ENCODE peak calls at places on chromosome 18, in four cellular contexts. I is HepG2, B is SK-N-SH, J is K562. K is an unnamed sample.

GRCh38 chr18:44725300-44726096 is 44.8 kb downstream of the SETBP1 start:
- DNase-seq in J (peak), I (no peak), B (no peak), K (no peak)

GRCh38 chr18:55780591-55781071 is 192.6 kb upstream of the TCF4 start:
- DNase-seq in B (no peak), I (no peak), J (no peak), K (no peak)

GRCh38 chr18:35991696-35992095 is 19.2 kb downstream of the RMP24 start:
- DNase-seq in J (no peak), B (no peak), I (no peak), K (no peak)

GRCh38 chr18:63683152-63683551 is 19.6 kb upstream of the SERPINB11 start:
- DNase-seq in J (no peak), I (no peak), B (no peak), K (no peak)

GRCh38 chr18:44229693-44230108 is 451.0 kb upstream of the SETBP1 start:
- DNase-seq in J (no peak), I (no peak), B (peak), K (no peak)

GRCh38 chr18:56565596-56566355 is 72.6 kb downstream of the TXNL1 start:
- DNase-seq in B (peak), J (no peak), I (peak), K (no peak)

GRCh38 chr18:24140697-24141096 is 1.8 kb downstream of the CABYR start:
- DNase-seq in B (no peak), J (no peak), I (no peak), K (no peak)

GRCh38 chr18:57727952-57728807 is 74.9 kb downstream of the ATP8B1 start:
- DNase-seq in J (no peak), I (no peak), B (no peak), K (no peak)

GRCh38 chr18:79644666-79645057 is 34.9 kb upstream of the CTDP1 start:
- DNase-seq in J (peak), B (no peak), I (no peak), K (no peak)

GRCh38 chr18:62436636-62437519 is 85.9 kb upstream of the ZCCHC2 start:
- DNase-seq in J (no peak), I (no peak), B (no peak), K (no peak)

GRCh38 chr18:3499498-3499897 is 49.5 kb downstream of the TGIF1 start:
- DNase-seq in B (peak), I (no peak), J (no peak), K (no peak)

GRCh38 chr18:6633370-6633769 is 96.1 kb upstream of the ARHGAP28 start:
- DNase-seq in B (no peak), I (no peak), J (no peak), K (no peak)

GRCh38 chr18:65606551-65607130 is 144.2 kb upstream of the CDH7 start:
- DNase-seq in J (no peak), I (no peak), B (no peak), K (no peak)

GRCh38 chr18:32930695-32931301 is 158.0 kb upstream of the KLHL14 start:
- DNase-seq in J (peak), I (peak), B (peak), K (peak)

GRCh38 chr18:13369756-13370510 is 151.4 kb downstream of the LDLRAD4 start:
- DNase-seq in I (no peak), B (no peak), J (no peak), K (no peak)

GRCh38 chr18:9535430-9535972 is 60.2 kb downstream of the RALBP1 start:
- DNase-seq in B (peak), J (no peak), I (peak), K (no peak)

GRCh38 chr18:32530947-32531651 is 60.4 kb upstream of the GAREM1 start:
- DNase-seq in I (no peak), J (no peak), B (no peak), K (no peak)

GRCh38 chr18:45480219-45481015 is 134.9 kb upstream of the SLC14A2 start:
- DNase-seq in I (no peak), J (no peak), B (no peak), K (no peak)

GRCh38 chr18:59021500-59021899 is 118.2 kb upstream of the SEC11C start:
- DNase-seq in J (no peak), B (peak), I (no peak), K (no peak)

GRCh38 chr18:21672868-21673267 is 31.7 kb downstream of the ABHD3 start:
- DNase-seq in I (peak), J (no peak), B (peak), K (peak)

GRCh38 chr18:5197032-5197434 is at the start of gene AKAIN1:
- DNase-seq in J (peak), I (peak), B (peak), K (no peak)

GRCh38 chr18:5417342-5417741 is 121.8 kb upstream of the ZBTB14 start:
- DNase-seq in B (no peak), I (no peak), J (no peak), K (no peak)

GRCh38 chr18:12281861-12282260 is 26.2 kb upstream of the TUBB6 start:
- DNase-seq in I (no peak), B (no peak), J (no peak), K (no peak)

GRCh38 chr18:5582849-5583667 is 39.3 kb upstream of the EPB41L3 start:
- DNase-seq in B (no peak), I (no peak), J (no peak), K (no peak)

GRCh38 chr18:45050712-45051639 is 370.3 kb downstream of the SETBP1 start:
- DNase-seq in B (peak), J (no peak), I (no peak), K (no peak)

GRCh38 chr18:9757851-9758587 is 49.9 kb downstream of the RAB31 start:
- DNase-seq in J (peak), B (no peak), I (no peak), K (no peak)

GRCh38 chr18:5543036-5543671 is 643 bp downstream of the EPB41L3 start:
- DNase-seq in J (no peak), I (no peak), B (peak), K (no peak)

GRCh38 chr18:13573750-13574149 is 152.6 kb downstream of the FAM210A start:
- DNase-seq in B (no peak), I (no peak), J (no peak), K (no peak)

GRCh38 chr18:66582151-66582550 is 21.7 kb downstream of the CDH19 start:
- DNase-seq in B (no peak), J (no peak), I (no peak), K (no peak)

GRCh38 chr18:9619545-9619944 is 5.2 kb upstream of the PPP4R1 start:
- DNase-seq in J (no peak), B (no peak), I (no peak), K (no peak)

GRCh38 chr18:79395761-79396404 is at the start of gene NFATC1:
- DNase-seq in J (peak), I (no peak), B (no peak), K (no peak)

GRCh38 chr18:5630766-5631413 is 87.1 kb upstream of the EPB41L3 start:
- DNase-seq in I (no peak), B (no peak), J (no peak), K (no peak)

GRCh38 chr18:73986711-73987110 is 160.9 kb downstream of the FBXO15 start:
- DNase-seq in I (no peak), B (no peak), J (no peak), K (no peak)

GRCh38 chr18:58997811-58998337 is 133.2 kb downstream of the ZNF532 start:
- DNase-seq in I (no peak), B (no peak), J (no peak), K (no peak)

GRCh38 chr18:45167631-45168225 is 447.5 kb upstream of the SLC14A2 start:
- DNase-seq in J (no peak), I (no peak), B (no peak), K (no peak)

GRCh38 chr18:70698574-70698973 is 409.7 kb downstream of the SOCS6 start:
- DNase-seq in J (no peak), I (peak), B (no peak), K (no peak)

GRCh38 chr18:355678-356077 is 87.8 kb upstream of the THOC1 start:
- DNase-seq in J (no peak), B (no peak), I (no peak), K (no peak)

GRCh38 chr18:76943542-76944339 is 121.4 kb downstream of the ZNF236 start:
- DNase-seq in B (no peak), J (no peak), I (no peak), K (no peak)

GRCh38 chr18:46721331-46721730 is 35.5 kb downstream of the ST8SIA5 start:
- DNase-seq in B (no peak), J (no peak), I (no peak), K (no peak)
- TF ChIP-seq ELF1 in B (no peak), J (no peak), I (no peak), K (no peak)

GRCh38 chr18:41262688-41263087 is 692.3 kb upstream of the PIK3C3 start:
- DNase-seq in J (no peak), B (no peak), I (no peak), K (no peak)

GRCh38 chr18:41266214-41266613 is 688.8 kb upstream of the PIK3C3 start:
- DNase-seq in I (no peak), B (no peak), J (no peak), K (no peak)

GRCh38 chr18:41265047-41265446 is 690.0 kb upstream of the PIK3C3 start:
- DNase-seq in I (no peak), J (no peak), B (no peak), K (no peak)

GRCh38 chr18:41266616-41267015 is 688.4 kb upstream of the PIK3C3 start:
- DNase-seq in J (no peak), I (no peak), B (no peak), K (no peak)

GRCh38 chr18:41268271-41268670 is 686.8 kb upstream of the PIK3C3 start:
- DNase-seq in I (no peak), J (no peak), B (no peak), K (no peak)
- TF ChIP-seq JUND in I (no peak), J (no peak), B (no peak), K (no peak)

DNA sequence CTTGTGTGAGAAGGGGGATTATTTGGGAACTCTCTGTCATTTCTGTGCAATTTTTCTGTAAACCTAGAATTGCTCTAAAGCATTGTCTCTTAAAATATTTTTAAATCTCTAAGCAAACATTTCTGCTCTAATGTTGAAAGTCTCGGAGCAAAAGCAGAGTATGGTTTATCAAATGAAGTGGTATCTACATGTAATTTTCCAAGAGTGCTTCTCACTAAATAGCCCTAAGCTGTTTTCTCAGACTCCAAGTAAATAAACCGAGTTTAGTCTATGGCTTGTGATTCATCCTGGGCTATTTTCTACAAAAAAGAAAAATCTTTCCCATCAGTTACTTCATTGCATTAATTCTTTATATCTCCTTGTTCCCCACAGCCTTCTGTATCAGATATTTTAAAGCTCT is 90.8 kb downstream of the METTL4 start:
- DNase-seq in I (no peak), J (no peak), B (no peak), K (no peak)
- H3K4me2 ChIP-seq in I (no peak), J (no peak), B (no peak), K (no peak)

GRCh38 chr18:51074605-51075004 is 44.6 kb downstream of the SMAD4 start:
- DNase-seq in J (no peak), B (no peak), I (no peak), K (no peak)

GRCh38 chr18:51068111-51068510 is 38.1 kb downstream of the SMAD4 start:
- DNase-seq in I (no peak), B (no peak), J (no peak), K (no peak)

GRCh38 chr18:51072586-51073303 is 42.7 kb downstream of the SMAD4 start:
- DNase-seq in B (no peak), I (no peak), J (no peak), K (no peak)

GRCh38 chr18:51069885-51070284 is 39.9 kb downstream of the SMAD4 start:
- DNase-seq in I (no peak), J (no peak), B (no peak), K (no peak)

DNA sequence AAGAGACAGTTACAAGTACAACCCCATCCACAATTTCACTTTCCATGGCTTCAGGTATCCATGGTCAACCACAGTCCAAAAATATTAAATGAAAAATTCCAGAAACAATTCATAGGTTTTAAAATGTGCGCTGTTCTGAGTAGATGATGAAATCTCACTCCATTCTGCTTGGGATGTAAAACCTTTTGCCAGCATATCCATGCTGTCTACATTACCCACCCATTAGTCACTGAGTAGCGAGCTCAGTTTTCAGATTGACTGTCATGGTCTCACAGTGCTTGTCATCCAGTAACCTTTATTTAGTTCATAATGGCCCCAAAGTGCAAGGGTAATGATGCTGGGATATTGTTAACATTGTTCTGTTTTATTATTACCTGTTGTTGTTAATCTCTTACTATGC is 40.5 kb downstream of the SMAD4 start:
- DNase-seq in B (no peak), J (no peak), I (no peak), K (no peak)
- TF ChIP-seq ELF1 in B (no peak), J (no peak), I (no peak), K (no peak)

GRCh38 chr18:25895518-25895917 is 194.9 kb downstream of the SS18 start:
- DNase-seq in B (no peak), J (no peak), I (no peak), K (no peak)

GRCh38 chr18:25898965-25899364 is 191.4 kb downstream of the SS18 start:
- DNase-seq in I (no peak), B (peak), J (no peak), K (no peak)

GRCh38 chr18:25896956-25897355 is 193.5 kb downstream of the SS18 start:
- DNase-seq in B (no peak), J (no peak), I (no peak), K (no peak)

DNA sequence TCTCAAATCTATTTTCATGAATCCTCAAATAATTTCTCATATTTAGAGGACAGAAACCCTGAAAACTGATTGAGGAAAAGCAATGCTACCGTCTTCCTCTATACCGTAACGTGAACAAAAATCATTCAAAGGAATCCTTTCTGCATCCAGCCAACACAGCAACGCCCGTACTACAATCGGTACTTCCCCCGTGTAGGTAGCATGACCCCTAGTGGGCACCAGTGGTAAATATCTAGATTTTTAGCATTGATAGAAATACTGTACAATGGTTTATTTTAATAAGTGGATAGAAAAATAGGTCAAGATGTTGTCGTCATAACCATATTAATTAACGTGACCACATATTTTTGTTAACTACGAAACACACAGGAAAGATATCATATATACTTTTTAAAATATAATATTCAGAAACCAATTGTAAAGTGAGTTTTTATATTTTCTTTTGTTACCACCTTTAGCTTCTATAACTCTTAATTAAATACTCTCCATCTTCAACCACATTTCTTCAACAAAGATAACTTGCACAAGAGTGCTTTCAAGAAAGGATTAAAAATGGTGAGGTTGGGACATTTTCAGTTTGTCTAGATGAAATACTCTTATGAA is 194.1 kb downstream of the SS18 start:
- DNase-seq in J (peak), I (peak), B (peak), K (peak)
- TF ChIP-seq JUND in J (no peak), I (no peak), B (no peak), K (no peak)

DNA sequence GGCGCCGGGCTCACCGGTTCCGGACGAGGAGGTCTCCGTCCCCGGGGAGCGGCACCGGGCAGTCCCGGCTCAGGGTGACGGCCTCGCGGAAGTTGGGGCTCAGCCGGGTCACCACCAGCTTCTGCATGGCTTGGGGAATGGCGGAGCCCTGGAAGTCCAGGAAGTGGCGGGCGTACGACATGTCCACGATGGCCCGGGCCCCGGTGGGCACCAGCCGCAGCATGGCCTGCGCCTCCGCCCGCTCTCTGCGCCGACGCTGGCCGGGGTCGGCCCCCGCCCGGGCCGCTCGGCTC is 157 bp downstream of the PTGR3 start:
- DNase-seq in J (no peak), B (no peak), I (no peak), K (no peak)
- H3K4me2 ChIP-seq in J (peak), B (peak), I (peak), K (peak)

GRCh38 chr18:50372743-50373142 is 2.1 kb upstream of the SKA1 start:
- DNase-seq in J (no peak), I (no peak), B (no peak), K (no peak)

GRCh38 chr18:50374753-50375391 is at the start of gene SKA1:
- DNase-seq in J (peak), I (peak), B (peak), K (peak)

GRCh38 chr18:50374170-50374752 is 585 bp upstream of the SKA1 start:
- DNase-seq in J (no peak), I (no peak), B (no peak), K (no peak)

GRCh38 chr18:50373531-50373930 is 1.3 kb upstream of the SKA1 start:
- DNase-seq in I (no peak), J (no peak), B (no peak), K (no peak)

DNA sequence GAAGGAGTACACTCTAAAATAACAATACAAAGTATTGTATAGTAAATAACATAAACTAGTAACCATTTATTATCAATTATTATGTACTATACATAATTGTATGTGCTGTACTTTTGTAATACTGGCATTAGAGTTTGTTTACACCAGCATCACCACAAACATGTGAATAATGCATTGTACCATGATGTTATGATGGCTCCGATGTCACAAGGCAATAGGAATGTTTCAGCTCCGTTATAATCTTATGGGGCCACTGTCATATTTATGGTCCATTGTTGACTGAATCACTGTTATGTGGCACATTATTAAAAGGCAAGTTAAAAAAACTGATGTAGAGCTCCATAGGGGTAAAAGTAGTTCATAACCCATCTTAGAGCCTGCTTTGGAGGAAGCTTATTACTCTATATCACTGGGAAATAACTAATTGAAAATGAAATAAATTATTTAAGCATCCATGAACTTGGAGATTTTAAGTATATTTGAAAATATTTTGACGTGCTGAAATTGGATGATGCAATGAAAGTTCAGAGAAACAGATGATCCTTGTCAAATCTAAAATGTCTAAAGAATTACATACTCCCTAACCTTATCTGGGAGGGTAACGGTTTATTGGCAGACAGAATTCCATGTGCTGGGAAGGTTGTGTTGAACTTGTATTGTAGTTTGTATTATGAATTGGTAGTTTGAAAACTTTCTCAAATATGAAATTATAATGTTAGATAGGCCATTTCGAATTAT is 2.4 kb downstream of the SKA1 start:
- DNase-seq in J (no peak), I (no peak), B (no peak), K (no peak)
- TF ChIP-seq ELF1 in J (no peak), I (no peak), B (no peak), K (no peak)

K was measured in HCT116.